ENCODE peak calls at places on chromosomes 12 and 14, in seven cellular contexts. One of them, this sample, is unnamed.
A peak's percentile ranks its signal among the peaks of the same experiment; 100 is the strongest.

GRCh38 chr12:92185052-92185451 is 39.4 kb upstream of the BTG1 start:
- DNase-seq in NCI-H510A treated with DMSO at 0.1 percent for 48 hours: no peak
- DNase-seq in activated CD4-positive, alpha-beta T cell treated with anti-CD3 and anti-CD28 coated beads, Interleukin-2, amount 10 ng/mL, durations not matched to agents 7 days and 5 days: peak; percentile 57
- DNase-seq in stimulated activated CD8-positive, alpha-beta memory T cell treated with anti-CD3 and anti-CD28 coated beads, Interleukin-2, amount 100 ng/mL, for 1 hour: no peak
- DNase-seq in substantia nigra: no peak
- DNase-seq in NCI-H1092: no peak
- DNase-seq in AG10803: no peak
- DNase-seq in this sample: no peak

GRCh38 chr14:39006721-39007410 is 96.2 kb downstream of the SEC23A start:
- DNase-seq in NCI-H510A treated with DMSO at 0.1 percent for 48 hours: no peak
- DNase-seq in activated CD4-positive, alpha-beta T cell treated with anti-CD3 and anti-CD28 coated beads, Interleukin-2, amount 10 ng/mL, durations not matched to agents 7 days and 5 days: no peak
- DNase-seq in stimulated activated CD8-positive, alpha-beta memory T cell treated with anti-CD3 and anti-CD28 coated beads, Interleukin-2, amount 100 ng/mL, for 1 hour: no peak
- DNase-seq in substantia nigra: no peak
- DNase-seq in NCI-H1092: no peak
- DNase-seq in AG10803: peak; percentile 36
- DNase-seq in this sample: no peak

GRCh38 chr14:104803916-104804371 is 3.0 kb downstream of the ZBTB42 start:
- DNase-seq in NCI-H510A treated with DMSO at 0.1 percent for 48 hours: no peak
- DNase-seq in activated CD4-positive, alpha-beta T cell treated with anti-CD3 and anti-CD28 coated beads, Interleukin-2, amount 10 ng/mL, durations not matched to agents 7 days and 5 days: no peak
- DNase-seq in stimulated activated CD8-positive, alpha-beta memory T cell treated with anti-CD3 and anti-CD28 coated beads, Interleukin-2, amount 100 ng/mL, for 1 hour: no peak
- DNase-seq in substantia nigra: no peak
- DNase-seq in NCI-H1092: no peak
- DNase-seq in AG10803: no peak
- DNase-seq in this sample: no peak

GRCh38 chr14:103894723-103895059 is 33.6 kb upstream of the TDRD9 start:
- DNase-seq in NCI-H510A treated with DMSO at 0.1 percent for 48 hours: no peak
- DNase-seq in activated CD4-positive, alpha-beta T cell treated with anti-CD3 and anti-CD28 coated beads, Interleukin-2, amount 10 ng/mL, durations not matched to agents 7 days and 5 days: no peak
- DNase-seq in stimulated activated CD8-positive, alpha-beta memory T cell treated with anti-CD3 and anti-CD28 coated beads, Interleukin-2, amount 100 ng/mL, for 1 hour: no peak
- DNase-seq in substantia nigra: no peak
- DNase-seq in NCI-H1092: no peak
- DNase-seq in AG10803: no peak
- DNase-seq in this sample: no peak

GRCh38 chr14:64337901-64338615 is 43.9 kb upstream of the ESR2 start:
- DNase-seq in NCI-H510A treated with DMSO at 0.1 percent for 48 hours: peak; percentile 86
- DNase-seq in activated CD4-positive, alpha-beta T cell treated with anti-CD3 and anti-CD28 coated beads, Interleukin-2, amount 10 ng/mL, durations not matched to agents 7 days and 5 days: no peak
- DNase-seq in stimulated activated CD8-positive, alpha-beta memory T cell treated with anti-CD3 and anti-CD28 coated beads, Interleukin-2, amount 100 ng/mL, for 1 hour: no peak
- DNase-seq in substantia nigra: no peak
- DNase-seq in NCI-H1092: peak; percentile 70
- DNase-seq in AG10803: peak; percentile 40
- DNase-seq in this sample: peak; percentile 61

GRCh38 chr12:68477256-68477655 is 133.4 kb upstream of the RAP1B start:
- DNase-seq in NCI-H510A treated with DMSO at 0.1 percent for 48 hours: no peak
- DNase-seq in activated CD4-positive, alpha-beta T cell treated with anti-CD3 and anti-CD28 coated beads, Interleukin-2, amount 10 ng/mL, durations not matched to agents 7 days and 5 days: no peak
- DNase-seq in stimulated activated CD8-positive, alpha-beta memory T cell treated with anti-CD3 and anti-CD28 coated beads, Interleukin-2, amount 100 ng/mL, for 1 hour: no peak
- DNase-seq in substantia nigra: no peak
- DNase-seq in NCI-H1092: no peak
- DNase-seq in AG10803: peak; percentile 48
- DNase-seq in this sample: no peak

GRCh38 chr14:71686677-71687076 is 245.6 kb upstream of the RGS6 start:
- DNase-seq in NCI-H510A treated with DMSO at 0.1 percent for 48 hours: no peak
- DNase-seq in activated CD4-positive, alpha-beta T cell treated with anti-CD3 and anti-CD28 coated beads, Interleukin-2, amount 10 ng/mL, durations not matched to agents 7 days and 5 days: no peak
- DNase-seq in stimulated activated CD8-positive, alpha-beta memory T cell treated with anti-CD3 and anti-CD28 coated beads, Interleukin-2, amount 100 ng/mL, for 1 hour: no peak
- DNase-seq in substantia nigra: no peak
- DNase-seq in NCI-H1092: no peak
- DNase-seq in AG10803: peak; percentile 95
- DNase-seq in this sample: no peak

GRCh38 chr14:81423504-81423903 is 23.4 kb upstream of the STON2 start:
- DNase-seq in NCI-H510A treated with DMSO at 0.1 percent for 48 hours: no peak
- DNase-seq in activated CD4-positive, alpha-beta T cell treated with anti-CD3 and anti-CD28 coated beads, Interleukin-2, amount 10 ng/mL, durations not matched to agents 7 days and 5 days: no peak
- DNase-seq in stimulated activated CD8-positive, alpha-beta memory T cell treated with anti-CD3 and anti-CD28 coated beads, Interleukin-2, amount 100 ng/mL, for 1 hour: no peak
- DNase-seq in substantia nigra: no peak
- DNase-seq in NCI-H1092: no peak
- DNase-seq in AG10803: no peak
- DNase-seq in this sample: peak; percentile 13

GRCh38 chr12:41409628-41410027 is 221.5 kb downstream of the PDZRN4 start:
- DNase-seq in NCI-H510A treated with DMSO at 0.1 percent for 48 hours: no peak
- DNase-seq in activated CD4-positive, alpha-beta T cell treated with anti-CD3 and anti-CD28 coated beads, Interleukin-2, amount 10 ng/mL, durations not matched to agents 7 days and 5 days: no peak
- DNase-seq in stimulated activated CD8-positive, alpha-beta memory T cell treated with anti-CD3 and anti-CD28 coated beads, Interleukin-2, amount 100 ng/mL, for 1 hour: no peak
- DNase-seq in substantia nigra: no peak
- DNase-seq in NCI-H1092: no peak
- DNase-seq in AG10803: no peak
- DNase-seq in this sample: no peak

GRCh38 chr14:64423987-64424386 is 35.8 kb downstream of the MTHFD1 start:
- DNase-seq in NCI-H510A treated with DMSO at 0.1 percent for 48 hours: no peak
- DNase-seq in activated CD4-positive, alpha-beta T cell treated with anti-CD3 and anti-CD28 coated beads, Interleukin-2, amount 10 ng/mL, durations not matched to agents 7 days and 5 days: no peak
- DNase-seq in stimulated activated CD8-positive, alpha-beta memory T cell treated with anti-CD3 and anti-CD28 coated beads, Interleukin-2, amount 100 ng/mL, for 1 hour: no peak
- DNase-seq in substantia nigra: no peak
- DNase-seq in NCI-H1092: no peak
- DNase-seq in AG10803: no peak
- DNase-seq in this sample: peak; percentile 28

GRCh38 chr12:106296179-106296877 is 6.2 kb upstream of the TCP11L2 start:
- DNase-seq in NCI-H510A treated with DMSO at 0.1 percent for 48 hours: no peak
- DNase-seq in activated CD4-positive, alpha-beta T cell treated with anti-CD3 and anti-CD28 coated beads, Interleukin-2, amount 10 ng/mL, durations not matched to agents 7 days and 5 days: no peak
- DNase-seq in stimulated activated CD8-positive, alpha-beta memory T cell treated with anti-CD3 and anti-CD28 coated beads, Interleukin-2, amount 100 ng/mL, for 1 hour: no peak
- DNase-seq in substantia nigra: no peak
- DNase-seq in NCI-H1092: no peak
- DNase-seq in AG10803: peak; percentile 89
- DNase-seq in this sample: no peak

GRCh38 chr12:29023436-29024076 is 125.5 kb upstream of the FAR2 start:
- DNase-seq in NCI-H510A treated with DMSO at 0.1 percent for 48 hours: no peak
- DNase-seq in activated CD4-positive, alpha-beta T cell treated with anti-CD3 and anti-CD28 coated beads, Interleukin-2, amount 10 ng/mL, durations not matched to agents 7 days and 5 days: no peak
- DNase-seq in stimulated activated CD8-positive, alpha-beta memory T cell treated with anti-CD3 and anti-CD28 coated beads, Interleukin-2, amount 100 ng/mL, for 1 hour: no peak
- DNase-seq in substantia nigra: no peak
- DNase-seq in NCI-H1092: no peak
- DNase-seq in AG10803: no peak
- DNase-seq in this sample: no peak

GRCh38 chr14:31990959-31991541 is 86.1 kb upstream of the ARHGAP5 start:
- DNase-seq in NCI-H510A treated with DMSO at 0.1 percent for 48 hours: no peak
- DNase-seq in activated CD4-positive, alpha-beta T cell treated with anti-CD3 and anti-CD28 coated beads, Interleukin-2, amount 10 ng/mL, durations not matched to agents 7 days and 5 days: no peak
- DNase-seq in stimulated activated CD8-positive, alpha-beta memory T cell treated with anti-CD3 and anti-CD28 coated beads, Interleukin-2, amount 100 ng/mL, for 1 hour: no peak
- DNase-seq in substantia nigra: no peak
- DNase-seq in NCI-H1092: no peak
- DNase-seq in AG10803: peak; percentile 86
- DNase-seq in this sample: no peak

GRCh38 chr14:40240456-40240855 is 808.2 kb upstream of the FBXO33 start:
- DNase-seq in NCI-H510A treated with DMSO at 0.1 percent for 48 hours: no peak
- DNase-seq in activated CD4-positive, alpha-beta T cell treated with anti-CD3 and anti-CD28 coated beads, Interleukin-2, amount 10 ng/mL, durations not matched to agents 7 days and 5 days: no peak
- DNase-seq in stimulated activated CD8-positive, alpha-beta memory T cell treated with anti-CD3 and anti-CD28 coated beads, Interleukin-2, amount 100 ng/mL, for 1 hour: no peak
- DNase-seq in substantia nigra: no peak
- DNase-seq in NCI-H1092: no peak
- DNase-seq in AG10803: no peak
- DNase-seq in this sample: no peak

GRCh38 chr12:26319511-26319910 is 124.1 kb downstream of the SSPN start:
- DNase-seq in NCI-H510A treated with DMSO at 0.1 percent for 48 hours: no peak
- DNase-seq in activated CD4-positive, alpha-beta T cell treated with anti-CD3 and anti-CD28 coated beads, Interleukin-2, amount 10 ng/mL, durations not matched to agents 7 days and 5 days: no peak
- DNase-seq in stimulated activated CD8-positive, alpha-beta memory T cell treated with anti-CD3 and anti-CD28 coated beads, Interleukin-2, amount 100 ng/mL, for 1 hour: no peak
- DNase-seq in substantia nigra: no peak
- DNase-seq in NCI-H1092: no peak
- DNase-seq in AG10803: peak; percentile 74
- DNase-seq in this sample: no peak

GRCh38 chr14:73261075-73261474 is 23.8 kb downstream of the PAPLN start:
- DNase-seq in NCI-H510A treated with DMSO at 0.1 percent for 48 hours: no peak
- DNase-seq in activated CD4-positive, alpha-beta T cell treated with anti-CD3 and anti-CD28 coated beads, Interleukin-2, amount 10 ng/mL, durations not matched to agents 7 days and 5 days: no peak
- DNase-seq in stimulated activated CD8-positive, alpha-beta memory T cell treated with anti-CD3 and anti-CD28 coated beads, Interleukin-2, amount 100 ng/mL, for 1 hour: no peak
- DNase-seq in substantia nigra: no peak
- DNase-seq in NCI-H1092: no peak
- DNase-seq in AG10803: no peak
- DNase-seq in this sample: no peak

GRCh38 chr12:101328917-101329316 is 49.0 kb downstream of the UTP20 start:
- DNase-seq in NCI-H510A treated with DMSO at 0.1 percent for 48 hours: no peak
- DNase-seq in activated CD4-positive, alpha-beta T cell treated with anti-CD3 and anti-CD28 coated beads, Interleukin-2, amount 10 ng/mL, durations not matched to agents 7 days and 5 days: no peak
- DNase-seq in stimulated activated CD8-positive, alpha-beta memory T cell treated with anti-CD3 and anti-CD28 coated beads, Interleukin-2, amount 100 ng/mL, for 1 hour: no peak
- DNase-seq in substantia nigra: no peak
- DNase-seq in NCI-H1092: no peak
- DNase-seq in AG10803: no peak
- DNase-seq in this sample: no peak

This sample was measured in nucleus accumbens.